ENCODE peak calls at places on chromosomes 7 and 10, in ten cellular contexts. One of them, this sample, is unnamed.

GRCh38 chr7:1666251-1666778 is 3.8 kb upstream of the ELFN1 start:
- DNase-seq in dorsolateral prefrontal cortex: no peak
- DNase-seq in RWPE1: no peak
- DNase-seq in astrocyte: no peak
- DNase-seq in endothelial cell of umbilical vein: no peak
- DNase-seq in substantia nigra: no peak
- DNase-seq in upper lobe of left lung: peak
- DNase-seq in PC-3: no peak
- DNase-seq in ovary: no peak
- DNase-seq in adrenal gland: peak
- DNase-seq in this sample: no peak

GRCh38 chr7:32447218-32447617 is 43.0 kb downstream of the LSM5 start:
- DNase-seq in dorsolateral prefrontal cortex: no peak
- DNase-seq in RWPE1: no peak
- DNase-seq in astrocyte: no peak
- DNase-seq in endothelial cell of umbilical vein: no peak
- DNase-seq in substantia nigra: no peak
- DNase-seq in upper lobe of left lung: no peak
- DNase-seq in PC-3: no peak
- DNase-seq in ovary: no peak
- DNase-seq in adrenal gland: no peak
- DNase-seq in this sample: no peak

GRCh38 chr7:63927261-63927660 is 71.4 kb upstream of the ZNF722 start:
- DNase-seq in dorsolateral prefrontal cortex: no peak
- DNase-seq in RWPE1: no peak
- DNase-seq in astrocyte: no peak
- DNase-seq in endothelial cell of umbilical vein: no peak
- DNase-seq in substantia nigra: no peak
- DNase-seq in upper lobe of left lung: no peak
- DNase-seq in PC-3: no peak
- DNase-seq in ovary: peak
- DNase-seq in adrenal gland: no peak
- DNase-seq in this sample: no peak

GRCh38 chr10:133224076-133224475 is 5.9 kb upstream of the UTF1 start:
- DNase-seq in dorsolateral prefrontal cortex: no peak
- DNase-seq in RWPE1: no peak
- DNase-seq in astrocyte: no peak
- DNase-seq in endothelial cell of umbilical vein: no peak
- DNase-seq in substantia nigra: no peak
- DNase-seq in upper lobe of left lung: peak
- DNase-seq in PC-3: no peak
- DNase-seq in ovary: no peak
- DNase-seq in adrenal gland: no peak
- DNase-seq in this sample: no peak

GRCh38 chr7:134703241-134703594 is 56.6 kb downstream of the BPGM start:
- DNase-seq in dorsolateral prefrontal cortex: no peak
- DNase-seq in RWPE1: no peak
- DNase-seq in astrocyte: no peak
- DNase-seq in endothelial cell of umbilical vein: no peak
- DNase-seq in substantia nigra: no peak
- DNase-seq in upper lobe of left lung: no peak
- DNase-seq in PC-3: no peak
- DNase-seq in ovary: no peak
- DNase-seq in adrenal gland: peak
- DNase-seq in this sample: no peak

GRCh38 chr10:51427758-51428157 is 271.6 kb downstream of the CSTF2T start:
- DNase-seq in dorsolateral prefrontal cortex: no peak
- DNase-seq in RWPE1: no peak
- DNase-seq in astrocyte: no peak
- DNase-seq in endothelial cell of umbilical vein: no peak
- DNase-seq in substantia nigra: no peak
- DNase-seq in upper lobe of left lung: no peak
- DNase-seq in PC-3: peak
- DNase-seq in ovary: no peak
- DNase-seq in adrenal gland: no peak
- DNase-seq in this sample: no peak

GRCh38 chr7:46156039-46156438 is 235.0 kb upstream of the IGFBP3 start:
- DNase-seq in dorsolateral prefrontal cortex: no peak
- DNase-seq in RWPE1: no peak
- DNase-seq in astrocyte: no peak
- DNase-seq in endothelial cell of umbilical vein: no peak
- DNase-seq in substantia nigra: no peak
- DNase-seq in upper lobe of left lung: no peak
- DNase-seq in PC-3: no peak
- DNase-seq in ovary: no peak
- DNase-seq in adrenal gland: no peak
- DNase-seq in this sample: no peak

GRCh38 chr10:104680467-104681401 is 39.6 kb downstream of the SORCS3 start:
- DNase-seq in dorsolateral prefrontal cortex: peak
- DNase-seq in RWPE1: no peak
- DNase-seq in astrocyte: no peak
- DNase-seq in endothelial cell of umbilical vein: no peak
- DNase-seq in substantia nigra: peak
- DNase-seq in upper lobe of left lung: peak
- DNase-seq in PC-3: no peak
- DNase-seq in ovary: peak
- DNase-seq in adrenal gland: no peak
- DNase-seq in this sample: no peak

GRCh38 chr10:27695704-27696103 is 49.9 kb downstream of the MKX start:
- DNase-seq in dorsolateral prefrontal cortex: no peak
- DNase-seq in RWPE1: no peak
- DNase-seq in astrocyte: no peak
- DNase-seq in endothelial cell of umbilical vein: no peak
- DNase-seq in substantia nigra: no peak
- DNase-seq in upper lobe of left lung: no peak
- DNase-seq in PC-3: no peak
- DNase-seq in ovary: no peak
- DNase-seq in adrenal gland: no peak
- DNase-seq in this sample: no peak

GRCh38 chr7:46207931-46208634 is 287.0 kb upstream of the IGFBP3 start:
- DNase-seq in dorsolateral prefrontal cortex: no peak
- DNase-seq in RWPE1: no peak
- DNase-seq in astrocyte: no peak
- DNase-seq in endothelial cell of umbilical vein: no peak
- DNase-seq in substantia nigra: no peak
- DNase-seq in upper lobe of left lung: no peak
- DNase-seq in PC-3: no peak
- DNase-seq in ovary: no peak
- DNase-seq in adrenal gland: no peak
- DNase-seq in this sample: no peak

GRCh38 chr7:101402081-101402779 is 39.6 kb downstream of the COL26A1 start:
- DNase-seq in dorsolateral prefrontal cortex: no peak
- DNase-seq in RWPE1: peak
- DNase-seq in astrocyte: peak
- DNase-seq in endothelial cell of umbilical vein: peak
- DNase-seq in substantia nigra: no peak
- DNase-seq in upper lobe of left lung: no peak
- DNase-seq in PC-3: peak
- DNase-seq in ovary: no peak
- DNase-seq in adrenal gland: no peak
- DNase-seq in this sample: no peak

GRCh38 chr7:87111877-87112276 is 40.4 kb upstream of the DMTF1 start:
- DNase-seq in dorsolateral prefrontal cortex: no peak
- DNase-seq in RWPE1: no peak
- DNase-seq in astrocyte: no peak
- DNase-seq in endothelial cell of umbilical vein: no peak
- DNase-seq in substantia nigra: no peak
- DNase-seq in upper lobe of left lung: no peak
- DNase-seq in PC-3: no peak
- DNase-seq in ovary: no peak
- DNase-seq in adrenal gland: no peak
- DNase-seq in this sample: no peak

GRCh38 chr7:876972-877311 is 588 bp downstream of the GET4 start:
- DNase-seq in dorsolateral prefrontal cortex: no peak
- DNase-seq in RWPE1: no peak
- DNase-seq in astrocyte: no peak
- DNase-seq in endothelial cell of umbilical vein: peak
- DNase-seq in substantia nigra: no peak
- DNase-seq in upper lobe of left lung: no peak
- DNase-seq in PC-3: peak
- DNase-seq in ovary: no peak
- DNase-seq in adrenal gland: peak
- DNase-seq in this sample: no peak

GRCh38 chr10:87927091-87927490 is 63.7 kb downstream of the PTEN start:
- DNase-seq in dorsolateral prefrontal cortex: no peak
- DNase-seq in RWPE1: no peak
- DNase-seq in astrocyte: peak
- DNase-seq in endothelial cell of umbilical vein: peak
- DNase-seq in substantia nigra: no peak
- DNase-seq in upper lobe of left lung: no peak
- DNase-seq in PC-3: no peak
- DNase-seq in ovary: no peak
- DNase-seq in adrenal gland: no peak
- DNase-seq in this sample: no peak

GRCh38 chr7:90384433-90384832 is 18.8 kb upstream of the CLDN12 start:
- DNase-seq in dorsolateral prefrontal cortex: no peak
- DNase-seq in RWPE1: peak
- DNase-seq in astrocyte: peak
- DNase-seq in endothelial cell of umbilical vein: peak
- DNase-seq in substantia nigra: no peak
- DNase-seq in upper lobe of left lung: no peak
- DNase-seq in PC-3: peak
- DNase-seq in ovary: no peak
- DNase-seq in adrenal gland: no peak
- DNase-seq in this sample: no peak

GRCh38 chr10:92327445-92328433 is 36.8 kb downstream of the MARCHF5 start:
- DNase-seq in dorsolateral prefrontal cortex: no peak
- DNase-seq in RWPE1: no peak
- DNase-seq in astrocyte: no peak
- DNase-seq in endothelial cell of umbilical vein: no peak
- DNase-seq in substantia nigra: no peak
- DNase-seq in upper lobe of left lung: no peak
- DNase-seq in PC-3: no peak
- DNase-seq in ovary: no peak
- DNase-seq in adrenal gland: no peak
- DNase-seq in this sample: no peak

GRCh38 chr7:140176271-140176701 is 497 bp downstream of the KDM7A start:
- DNase-seq in dorsolateral prefrontal cortex: no peak
- DNase-seq in RWPE1: no peak
- DNase-seq in astrocyte: no peak
- DNase-seq in endothelial cell of umbilical vein: no peak
- DNase-seq in substantia nigra: no peak
- DNase-seq in upper lobe of left lung: no peak
- DNase-seq in PC-3: no peak
- DNase-seq in ovary: no peak
- DNase-seq in adrenal gland: no peak
- DNase-seq in this sample: no peak

DNA sequence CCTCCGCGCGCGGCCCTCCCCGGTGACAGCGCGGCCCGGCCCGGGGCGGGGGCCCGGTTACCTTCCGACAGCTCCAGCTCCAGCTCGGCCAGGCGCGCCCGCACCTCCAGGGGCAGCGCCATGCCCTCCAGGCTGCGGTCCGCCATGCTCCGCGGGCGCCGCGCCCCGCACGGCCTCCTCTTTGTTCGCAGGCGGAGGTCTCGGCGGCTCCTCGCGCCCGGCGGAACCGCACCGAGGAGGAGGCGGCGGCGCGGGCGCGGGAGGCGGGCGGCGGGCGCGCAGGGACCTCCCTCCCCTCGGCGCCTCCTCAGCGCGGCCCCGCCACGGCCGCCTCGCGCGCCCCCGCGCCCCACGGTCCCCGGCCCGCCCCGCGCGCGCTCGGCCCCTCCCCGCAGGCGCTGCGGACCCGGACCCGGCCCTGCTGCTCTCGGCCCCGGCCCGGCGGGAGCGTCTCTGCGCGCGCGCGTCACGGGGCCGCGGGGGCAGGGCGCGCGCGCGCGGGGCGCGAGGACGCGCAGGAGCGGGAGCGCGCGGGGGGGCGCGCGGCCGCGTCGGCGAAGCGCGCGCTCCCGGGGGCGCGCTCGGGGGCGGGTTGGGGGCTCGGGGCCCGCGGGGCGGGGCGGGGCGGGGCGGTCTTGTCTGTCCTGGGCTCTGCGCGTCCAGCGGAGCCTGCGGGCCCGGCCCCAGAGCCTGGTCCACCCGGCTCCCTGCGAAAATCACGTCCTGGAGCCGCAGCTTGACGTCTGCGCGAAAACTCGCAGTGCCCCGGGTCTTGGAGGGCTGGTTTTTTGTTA is at the start of gene DIP2C:
- DNase-seq in dorsolateral prefrontal cortex: no peak
- DNase-seq in RWPE1: peak
- DNase-seq in astrocyte: peak
- DNase-seq in endothelial cell of umbilical vein: peak
- DNase-seq in substantia nigra: peak
- DNase-seq in upper lobe of left lung: peak
- DNase-seq in PC-3: peak
- DNase-seq in ovary: peak
- DNase-seq in adrenal gland: peak
- DNase-seq in this sample: no peak
- H3K27ac ChIP-seq in dorsolateral prefrontal cortex: peak
- H3K27ac ChIP-seq in RWPE1: peak
- H3K27ac ChIP-seq in astrocyte: peak
- H3K27ac ChIP-seq in endothelial cell of umbilical vein: no peak
- H3K27ac ChIP-seq in substantia nigra: peak
- H3K27ac ChIP-seq in upper lobe of left lung: peak
- H3K27ac ChIP-seq in PC-3: no peak
- H3K27ac ChIP-seq in ovary: peak
- H3K27ac ChIP-seq in adrenal gland: peak
- H3K27ac ChIP-seq in this sample: peak

GRCh38 chr10:70622541-70622940 is 20.0 kb upstream of the PRF1 start:
- DNase-seq in dorsolateral prefrontal cortex: no peak
- DNase-seq in RWPE1: no peak
- DNase-seq in astrocyte: no peak
- DNase-seq in endothelial cell of umbilical vein: no peak
- DNase-seq in substantia nigra: no peak
- DNase-seq in upper lobe of left lung: no peak
- DNase-seq in PC-3: no peak
- DNase-seq in ovary: no peak
- DNase-seq in adrenal gland: no peak
- DNase-seq in this sample: no peak
- H3K27ac ChIP-seq in dorsolateral prefrontal cortex: no peak
- H3K27ac ChIP-seq in RWPE1: no peak
- H3K27ac ChIP-seq in astrocyte: no peak
- H3K27ac ChIP-seq in endothelial cell of umbilical vein: no peak
- H3K27ac ChIP-seq in substantia nigra: no peak
- H3K27ac ChIP-seq in upper lobe of left lung: no peak
- H3K27ac ChIP-seq in PC-3: no peak
- H3K27ac ChIP-seq in ovary: no peak
- H3K27ac ChIP-seq in adrenal gland: no peak
- H3K27ac ChIP-seq in this sample: no peak

GRCh38 chr10:102775973-102776669 is 32.4 kb downstream of the WBP1L start:
- DNase-seq in dorsolateral prefrontal cortex: peak
- DNase-seq in RWPE1: peak
- DNase-seq in astrocyte: peak
- DNase-seq in endothelial cell of umbilical vein: peak
- DNase-seq in substantia nigra: peak
- DNase-seq in upper lobe of left lung: peak
- DNase-seq in PC-3: no peak
- DNase-seq in ovary: peak
- DNase-seq in adrenal gland: peak
- DNase-seq in this sample: no peak
- H3K27ac ChIP-seq in dorsolateral prefrontal cortex: peak
- H3K27ac ChIP-seq in RWPE1: peak
- H3K27ac ChIP-seq in astrocyte: peak
- H3K27ac ChIP-seq in endothelial cell of umbilical vein: peak
- H3K27ac ChIP-seq in substantia nigra: peak
- H3K27ac ChIP-seq in upper lobe of left lung: peak
- H3K27ac ChIP-seq in PC-3: no peak
- H3K27ac ChIP-seq in ovary: peak
- H3K27ac ChIP-seq in adrenal gland: peak
- H3K27ac ChIP-seq in this sample: peak

DNA sequence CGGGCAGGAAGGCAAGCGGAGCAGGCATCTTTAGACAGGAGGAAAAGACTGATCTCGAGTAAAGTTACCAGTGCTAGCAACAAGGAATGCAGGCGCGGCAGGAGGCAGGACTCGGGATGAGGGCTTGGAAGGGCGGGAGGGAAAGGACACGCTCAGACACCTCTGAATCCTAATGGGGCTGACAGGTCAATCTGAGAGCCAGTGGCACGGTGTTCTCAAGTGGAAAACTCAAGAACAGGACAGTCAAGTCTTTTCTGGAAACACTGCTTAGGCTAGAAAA is 155.3 kb upstream of the COBL start:
- DNase-seq in dorsolateral prefrontal cortex: no peak
- DNase-seq in RWPE1: no peak
- DNase-seq in astrocyte: no peak
- DNase-seq in endothelial cell of umbilical vein: no peak
- DNase-seq in substantia nigra: no peak
- DNase-seq in upper lobe of left lung: no peak
- DNase-seq in PC-3: no peak
- DNase-seq in ovary: no peak
- DNase-seq in adrenal gland: no peak
- DNase-seq in this sample: no peak
- H3K27ac ChIP-seq in dorsolateral prefrontal cortex: no peak
- H3K27ac ChIP-seq in RWPE1: no peak
- H3K27ac ChIP-seq in astrocyte: no peak
- H3K27ac ChIP-seq in endothelial cell of umbilical vein: no peak
- H3K27ac ChIP-seq in substantia nigra: no peak
- H3K27ac ChIP-seq in upper lobe of left lung: no peak
- H3K27ac ChIP-seq in PC-3: no peak
- H3K27ac ChIP-seq in ovary: no peak
- H3K27ac ChIP-seq in adrenal gland: no peak
- H3K27ac ChIP-seq in this sample: no peak